ENCODE peak calls at places on chromosomes 2 and 18, in six cellular contexts. One of them, this sample, is unnamed.

GRCh38 chr2:86622878-86623548 is 652 bp downstream of the RNF103 start:
- DNase-seq in AG04449: no peak
- DNase-seq in adrenal gland: peak; percentile 71
- DNase-seq in pancreas: peak; percentile 69
- DNase-seq in fibroblast of mammary gland: no peak
- DNase-seq in CD8-positive, alpha-beta T cell: peak; percentile 25
- DNase-seq in this sample: no peak

GRCh38 chr18:25737710-25738251 is 352.6 kb downstream of the SS18 start:
- DNase-seq in AG04449: peak; percentile 90
- DNase-seq in fibroblast of mammary gland: peak; percentile 95
- DNase-seq in CD8-positive, alpha-beta T cell: no peak
- DNase-seq in adrenal gland: no peak
- DNase-seq in pancreas: no peak
- DNase-seq in this sample: peak; percentile 82

GRCh38 chr18:80105369-80106167 is 3.5 kb upstream of the ADNP2 start:
- DNase-seq in CD8-positive, alpha-beta T cell: no peak
- DNase-seq in AG04449: no peak
- DNase-seq in fibroblast of mammary gland: no peak
- DNase-seq in pancreas: no peak
- DNase-seq in adrenal gland: no peak
- DNase-seq in this sample: no peak

GRCh38 chr18:27844416-27844792 is 332.5 kb downstream of the CDH2 start:
- DNase-seq in fibroblast of mammary gland: peak; percentile 16
- DNase-seq in pancreas: no peak
- DNase-seq in adrenal gland: no peak
- DNase-seq in CD8-positive, alpha-beta T cell: no peak
- DNase-seq in AG04449: no peak
- DNase-seq in this sample: no peak

GRCh38 chr2:240412975-240413812 is 22.3 kb upstream of the GPC1 start:
- DNase-seq in CD8-positive, alpha-beta T cell: no peak
- DNase-seq in AG04449: no peak
- DNase-seq in pancreas: peak; percentile 13
- DNase-seq in fibroblast of mammary gland: no peak
- DNase-seq in adrenal gland: no peak
- DNase-seq in this sample: no peak

GRCh38 chr2:1521878-1522495 is 108.7 kb downstream of the TPO start:
- DNase-seq in pancreas: peak; percentile 3
- DNase-seq in fibroblast of mammary gland: no peak
- DNase-seq in CD8-positive, alpha-beta T cell: no peak
- DNase-seq in AG04449: no peak
- DNase-seq in adrenal gland: no peak
- DNase-seq in this sample: no peak

GRCh38 chr2:62291517-62292137 is 95.7 kb downstream of the B3GNT2 start:
- DNase-seq in AG04449: no peak
- DNase-seq in adrenal gland: peak; percentile 34
- DNase-seq in fibroblast of mammary gland: no peak
- DNase-seq in pancreas: no peak
- DNase-seq in CD8-positive, alpha-beta T cell: no peak
- DNase-seq in this sample: no peak

GRCh38 chr2:111667542-111668273 is 216.3 kb downstream of the ANAPC1 start:
- DNase-seq in fibroblast of mammary gland: peak; percentile 78
- DNase-seq in AG04449: no peak
- DNase-seq in pancreas: peak; percentile 20
- DNase-seq in adrenal gland: peak; percentile 68
- DNase-seq in CD8-positive, alpha-beta T cell: no peak
- DNase-seq in this sample: peak; percentile 40

GRCh38 chr2:182592691-182593393 is 123.2 kb upstream of the DNAJC10 start:
- DNase-seq in pancreas: no peak
- DNase-seq in CD8-positive, alpha-beta T cell: no peak
- DNase-seq in adrenal gland: no peak
- DNase-seq in AG04449: no peak
- DNase-seq in fibroblast of mammary gland: no peak
- DNase-seq in this sample: no peak

GRCh38 chr2:239776441-239777033 is 248.6 kb downstream of the NDUFA10 start:
- DNase-seq in fibroblast of mammary gland: no peak
- DNase-seq in AG04449: no peak
- DNase-seq in CD8-positive, alpha-beta T cell: no peak
- DNase-seq in adrenal gland: peak; percentile 7
- DNase-seq in pancreas: no peak
- DNase-seq in this sample: no peak

GRCh38 chr18:33495278-33495677 is 54.8 kb upstream of the CCDC178 start:
- DNase-seq in adrenal gland: no peak
- DNase-seq in pancreas: no peak
- DNase-seq in fibroblast of mammary gland: peak; percentile 42
- DNase-seq in AG04449: no peak
- DNase-seq in CD8-positive, alpha-beta T cell: no peak
- DNase-seq in this sample: peak; percentile 46

GRCh38 chr2:145091011-145091744 is 571.3 kb upstream of the ZEB2 start:
- DNase-seq in pancreas: no peak
- DNase-seq in adrenal gland: no peak
- DNase-seq in fibroblast of mammary gland: peak; percentile 88
- DNase-seq in AG04449: no peak
- DNase-seq in CD8-positive, alpha-beta T cell: no peak
- DNase-seq in this sample: no peak

GRCh38 chr18:76490701-76491171 is 4.3 kb downstream of the ZNF516 start:
- DNase-seq in AG04449: no peak
- DNase-seq in fibroblast of mammary gland: peak; percentile 38
- DNase-seq in pancreas: peak; percentile 81
- DNase-seq in CD8-positive, alpha-beta T cell: no peak
- DNase-seq in adrenal gland: no peak
- DNase-seq in this sample: no peak

GRCh38 chr2:41935806-41936205 is 112.0 kb upstream of the PKDCC start:
- DNase-seq in pancreas: no peak
- DNase-seq in adrenal gland: no peak
- DNase-seq in CD8-positive, alpha-beta T cell: no peak
- DNase-seq in AG04449: no peak
- DNase-seq in fibroblast of mammary gland: no peak
- DNase-seq in this sample: no peak

GRCh38 chr2:41937921-41938708 is 109.7 kb upstream of the PKDCC start:
- DNase-seq in adrenal gland: no peak
- DNase-seq in fibroblast of mammary gland: no peak
- DNase-seq in AG04449: no peak
- DNase-seq in pancreas: no peak
- DNase-seq in CD8-positive, alpha-beta T cell: no peak
- DNase-seq in this sample: no peak

GRCh38 chr2:41935004-41935401 is 112.8 kb upstream of the PKDCC start:
- DNase-seq in CD8-positive, alpha-beta T cell: no peak
- DNase-seq in fibroblast of mammary gland: no peak
- DNase-seq in pancreas: no peak
- DNase-seq in adrenal gland: no peak
- DNase-seq in AG04449: no peak
- DNase-seq in this sample: no peak

GRCh38 chr2:41937464-41937861 is 110.4 kb upstream of the PKDCC start:
- DNase-seq in adrenal gland: no peak
- DNase-seq in AG04449: no peak
- DNase-seq in CD8-positive, alpha-beta T cell: no peak
- DNase-seq in fibroblast of mammary gland: peak; percentile 62
- DNase-seq in pancreas: no peak
- DNase-seq in this sample: no peak

DNA sequence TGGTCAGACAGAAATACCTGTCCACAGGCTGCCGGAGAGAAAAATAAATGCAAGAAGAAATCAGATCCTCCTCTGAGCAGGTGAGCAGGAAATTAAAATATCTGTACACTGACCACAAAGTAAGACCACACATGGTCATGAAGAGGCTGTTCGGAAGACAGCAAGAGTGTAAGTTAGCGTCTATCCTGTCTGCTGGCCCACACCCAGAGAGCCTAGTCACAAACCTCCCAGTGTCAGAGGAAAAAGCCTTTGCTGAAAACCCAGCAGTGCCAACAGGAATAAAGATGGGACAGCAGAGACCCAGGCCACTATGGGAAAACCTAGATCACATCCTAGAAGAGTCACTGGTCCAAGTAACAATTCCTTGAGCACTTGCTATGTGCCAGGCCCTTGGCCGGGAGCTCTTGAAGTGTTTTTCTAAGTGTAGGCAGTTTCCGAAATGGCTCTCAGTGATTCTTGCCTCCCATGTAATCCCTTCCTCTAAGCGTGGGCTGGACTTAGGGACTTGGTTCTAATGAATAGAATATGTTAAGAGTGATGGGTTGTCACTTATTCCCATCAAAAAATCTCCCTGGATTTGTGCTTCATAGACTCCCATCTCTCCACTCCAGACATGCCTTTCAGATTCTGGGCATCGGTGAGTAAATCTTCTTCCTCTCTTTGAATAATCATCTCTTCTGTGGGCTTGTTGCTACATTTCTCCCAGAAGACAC is 110.9 kb upstream of the PKDCC start:
- DNase-seq in fibroblast of mammary gland: no peak
- DNase-seq in pancreas: no peak
- DNase-seq in AG04449: no peak
- DNase-seq in CD8-positive, alpha-beta T cell: no peak
- DNase-seq in adrenal gland: no peak
- DNase-seq in this sample: no peak
- H3K4me3 ChIP-seq in fibroblast of mammary gland: no peak overlapping the region
- H3K4me3 ChIP-seq in pancreas: no peak overlapping the region
- H3K4me3 ChIP-seq in AG04449: no peak overlapping the region
- H3K4me3 ChIP-seq in CD8-positive, alpha-beta T cell: no peak overlapping the region
- H3K4me3 ChIP-seq in adrenal gland: no peak overlapping the region
- H3K4me3 ChIP-seq in this sample: no peak overlapping the region

DNA sequence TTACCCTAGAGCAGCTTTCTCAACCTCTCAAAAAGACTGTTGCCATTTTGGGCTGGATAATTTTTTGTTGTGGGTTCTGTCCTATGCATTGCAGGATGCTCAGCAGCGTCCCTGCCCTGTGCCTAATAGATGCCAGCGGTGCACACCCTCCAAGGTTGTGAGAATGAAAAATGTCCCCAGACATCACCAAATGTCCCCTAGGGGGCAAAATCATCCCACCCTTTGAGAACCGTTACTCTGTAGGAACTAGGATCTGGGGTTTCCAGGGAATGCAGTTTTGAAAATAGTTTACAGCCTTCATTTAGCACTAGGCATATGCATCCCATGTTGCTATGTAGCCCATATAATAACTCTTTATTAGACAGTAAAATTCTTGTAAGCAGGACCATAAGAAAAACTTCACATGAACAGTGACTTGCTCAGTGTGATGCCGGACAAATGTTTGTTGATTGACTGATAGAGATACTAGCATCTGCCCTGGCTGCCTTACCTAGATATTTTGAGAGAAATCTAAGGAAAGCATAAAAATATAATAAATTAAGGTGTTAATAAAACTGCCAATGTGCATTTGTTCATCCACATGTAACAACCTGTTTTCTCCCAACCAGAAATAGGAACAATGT is 79.2 kb upstream of the EPC2 start:
- DNase-seq in pancreas: no peak
- DNase-seq in CD8-positive, alpha-beta T cell: no peak
- DNase-seq in fibroblast of mammary gland: peak; percentile 7
- DNase-seq in adrenal gland: no peak
- DNase-seq in AG04449: no peak
- DNase-seq in this sample: no peak
- TF ChIP-seq CTCF in pancreas: no peak
- TF ChIP-seq CTCF in CD8-positive, alpha-beta T cell: no peak
- TF ChIP-seq CTCF in fibroblast of mammary gland: peak; percentile 22
- TF ChIP-seq CTCF in adrenal gland: no peak
- TF ChIP-seq CTCF in AG04449: no peak
- TF ChIP-seq CTCF in this sample: peak; percentile 41

GRCh38 chr2:161122772-161123530 is 37.3 kb upstream of the TANK start:
- DNase-seq in adrenal gland: peak; percentile 83
- DNase-seq in AG04449: peak; percentile 70
- DNase-seq in pancreas: peak; percentile 64
- DNase-seq in fibroblast of mammary gland: peak; percentile 92
- DNase-seq in CD8-positive, alpha-beta T cell: no peak
- DNase-seq in this sample: peak; percentile 80
- H3K4me3 ChIP-seq in adrenal gland: no peak overlapping the region
- H3K4me3 ChIP-seq in AG04449: peak overlapping the region; percentile 39
- H3K4me3 ChIP-seq in pancreas: no peak overlapping the region
- H3K4me3 ChIP-seq in fibroblast of mammary gland: peak overlapping the region; percentile 31
- H3K4me3 ChIP-seq in CD8-positive, alpha-beta T cell: no peak overlapping the region
- H3K4me3 ChIP-seq in this sample: no peak overlapping the region

DNA sequence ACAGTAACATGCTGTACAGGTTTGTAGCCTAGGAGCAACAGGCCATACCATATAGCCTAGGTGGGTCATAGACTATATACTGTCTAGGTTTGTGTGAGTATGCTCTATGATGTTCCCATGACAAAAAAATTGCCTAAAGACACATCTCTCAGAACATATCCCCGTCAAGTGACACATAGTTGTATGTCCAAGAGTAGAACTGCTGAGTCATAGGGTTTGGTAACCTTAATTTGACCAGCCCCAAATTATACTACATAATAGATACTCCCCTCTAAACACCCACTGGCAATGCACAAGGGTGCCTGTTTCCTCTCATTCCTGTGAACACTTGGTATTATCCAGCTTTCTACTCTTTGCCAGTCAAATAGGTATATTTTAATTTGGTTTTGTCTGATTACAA is 161.6 kb downstream of the LCLAT1 start:
- DNase-seq in fibroblast of mammary gland: peak; percentile 14
- DNase-seq in CD8-positive, alpha-beta T cell: no peak
- DNase-seq in AG04449: no peak
- DNase-seq in adrenal gland: no peak
- DNase-seq in pancreas: no peak
- DNase-seq in this sample: no peak
- TF ChIP-seq CTCF in fibroblast of mammary gland: no peak
- TF ChIP-seq CTCF in CD8-positive, alpha-beta T cell: no peak
- TF ChIP-seq CTCF in AG04449: no peak
- TF ChIP-seq CTCF in adrenal gland: no peak
- TF ChIP-seq CTCF in pancreas: no peak
- TF ChIP-seq CTCF in this sample: no peak

GRCh38 chr2:71578665-71579371 is 125.5 kb downstream of the DYSF start:
- DNase-seq in CD8-positive, alpha-beta T cell: no peak
- DNase-seq in fibroblast of mammary gland: peak; percentile 40
- DNase-seq in adrenal gland: peak; percentile 53
- DNase-seq in AG04449: no peak
- DNase-seq in pancreas: no peak
- DNase-seq in this sample: no peak
- H3K4me3 ChIP-seq in CD8-positive, alpha-beta T cell: no peak overlapping the region
- H3K4me3 ChIP-seq in fibroblast of mammary gland: no peak overlapping the region
- H3K4me3 ChIP-seq in adrenal gland: no peak overlapping the region
- H3K4me3 ChIP-seq in AG04449: no peak overlapping the region
- H3K4me3 ChIP-seq in pancreas: no peak overlapping the region
- H3K4me3 ChIP-seq in this sample: no peak overlapping the region

GRCh38 chr2:59584958-59585357 is 968.5 kb downstream of the BCL11A start:
- DNase-seq in AG04449: no peak
- DNase-seq in pancreas: no peak
- DNase-seq in CD8-positive, alpha-beta T cell: no peak
- DNase-seq in adrenal gland: no peak
- DNase-seq in fibroblast of mammary gland: no peak
- DNase-seq in this sample: no peak
- TF ChIP-seq CTCF in AG04449: no peak
- TF ChIP-seq CTCF in pancreas: no peak
- TF ChIP-seq CTCF in CD8-positive, alpha-beta T cell: no peak
- TF ChIP-seq CTCF in adrenal gland: no peak
- TF ChIP-seq CTCF in fibroblast of mammary gland: no peak
- TF ChIP-seq CTCF in this sample: peak; percentile 12

This sample was measured in retinal pigment epithelial cell.